ENCODE peak calls at places on chromosomes 5 and 9, in nine cellular contexts. C, F, V, K, P, R, O, L and Q are unnamed samples.

GRCh38 chr9:28014212-28014611 is 440.9 kb upstream of the C9orf72 start:
- DNase-seq in L (no peak), P (no peak), V (no peak), K (no peak), O (no peak), F (no peak), R (no peak), C (no peak), Q (no peak)

GRCh38 chr9:124749811-124750210 is 21.3 kb downstream of the NR6A1 start:
- DNase-seq in K (no peak), V (no peak), C (no peak), O (no peak), F (peak; percentile 19), L (no peak), R (no peak), P (no peak), Q (no peak)

GRCh38 chr5:151156732-151157402 is 712 bp downstream of the ANXA6 start:
- DNase-seq in L (peak; percentile 82), P (peak; percentile 39), R (no peak), O (peak; percentile 30), F (no peak), C (no peak), K (no peak), V (no peak), Q (peak; percentile 74)

GRCh38 chr5:135079760-135080159 is 45.7 kb upstream of the PITX1 start:
- DNase-seq in O (no peak), R (no peak), K (no peak), L (peak; percentile 41), V (no peak), C (no peak), F (no peak), P (no peak), Q (no peak)

GRCh38 chr9:99722852-99723251 is 98.8 kb upstream of the NR4A3 start:
- DNase-seq in R (no peak), P (no peak), C (no peak), V (no peak), F (no peak), L (no peak), O (no peak), K (no peak), Q (peak; percentile 26)

GRCh38 chr9:14391620-14392019 is 77.7 kb upstream of the NFIB start:
- DNase-seq in O (no peak), P (no peak), R (no peak), K (no peak), F (no peak), V (no peak), C (no peak), L (no peak), Q (no peak)

GRCh38 chr9:106862115-106862945 is 636 bp upstream of the ZNF462 start:
- DNase-seq in O (peak; percentile 60), R (peak; percentile 46), F (peak; percentile 22), C (peak; percentile 68), L (no peak), V (no peak), K (no peak), P (peak; percentile 74), Q (peak; percentile 6)

GRCh38 chr9:90925581-90926257 is 124.1 kb downstream of the SYK start:
- DNase-seq in K (no peak), R (peak; percentile 63), V (no peak), O (no peak), C (peak; percentile 56), L (no peak), P (no peak), F (peak; percentile 89), Q (no peak)

GRCh38 chr5:167565555-167565954 is 725.9 kb upstream of the WWC1 start:
- DNase-seq in V (no peak), R (peak; percentile 3), F (peak; percentile 25), K (no peak), L (no peak), O (no peak), P (no peak), C (peak; percentile 35), Q (no peak)

GRCh38 chr5:167561796-167562195 is 729.6 kb upstream of the WWC1 start:
- DNase-seq in K (no peak), C (no peak), V (no peak), R (no peak), F (no peak), P (peak; percentile 31), L (no peak), O (no peak), Q (no peak)
- TF ChIP-seq CTCF in K (no peak), C (no peak), V (no peak), R (no peak), F (no peak), P (no peak), L (no peak), O (no peak), Q (no peak)

GRCh38 chr9:7848498-7848897 is 48.9 kb upstream of the DMAC1 start:
- DNase-seq in R (no peak), O (no peak), L (no peak), P (no peak), K (no peak), F (no peak), C (no peak), V (no peak), Q (no peak)

GRCh38 chr9:7841831-7842230 is 42.3 kb upstream of the DMAC1 start:
- DNase-seq in O (no peak), F (no peak), L (no peak), C (no peak), R (no peak), V (no peak), K (no peak), P (no peak), Q (no peak)

DNA sequence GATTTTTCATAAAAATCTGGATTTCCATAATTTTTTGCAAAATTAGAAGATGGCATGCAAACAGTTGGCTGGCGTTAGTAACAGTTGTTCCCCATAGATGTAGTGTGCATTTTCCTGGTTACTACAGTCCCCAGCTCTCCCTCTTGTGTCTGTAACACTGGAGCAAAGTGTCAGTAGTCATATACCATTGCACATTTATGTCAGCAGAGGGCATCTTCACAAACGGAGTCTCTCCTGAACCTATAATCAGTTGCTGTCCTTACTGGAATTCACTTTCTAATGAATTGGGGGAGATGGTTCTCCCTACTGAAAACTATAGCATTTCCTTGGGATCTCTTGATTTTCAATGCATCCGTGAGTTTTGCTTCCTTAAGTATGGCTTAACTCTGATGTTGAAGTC is 44.7 kb upstream of the DMAC1 start:
- DNase-seq in F (no peak), O (no peak), R (no peak), C (peak; percentile 41), P (peak; percentile 34), K (no peak), L (no peak), V (no peak), Q (no peak)
- TF ChIP-seq CTCF in F (peak; percentile 34), O (no peak), R (no peak), C (peak; percentile 53), P (peak; percentile 71), K (peak; percentile 14), L (peak; percentile 55), V (no peak), Q (peak; percentile 57)

GRCh38 chr9:4333231-4333740 is 33.4 kb upstream of the GLIS3 start:
- DNase-seq in P (no peak), F (no peak), C (no peak), V (no peak), O (no peak), L (no peak), K (no peak), R (no peak), Q (no peak)

GRCh38 chr9:4324513-4324912 is 24.6 kb upstream of the GLIS3 start:
- DNase-seq in K (no peak), C (no peak), R (peak; percentile 64), O (no peak), P (no peak), L (no peak), F (peak; percentile 42), V (no peak), Q (no peak)

GRCh38 chr9:4325113-4325512 is 25.2 kb upstream of the GLIS3 start:
- DNase-seq in C (no peak), P (no peak), V (no peak), F (no peak), L (no peak), K (no peak), O (no peak), R (no peak), Q (no peak)

GRCh38 chr9:4328723-4329122 is 28.9 kb upstream of the GLIS3 start:
- DNase-seq in P (no peak), F (no peak), R (no peak), K (no peak), C (peak; percentile 53), O (no peak), L (no peak), V (no peak), Q (no peak)

DNA sequence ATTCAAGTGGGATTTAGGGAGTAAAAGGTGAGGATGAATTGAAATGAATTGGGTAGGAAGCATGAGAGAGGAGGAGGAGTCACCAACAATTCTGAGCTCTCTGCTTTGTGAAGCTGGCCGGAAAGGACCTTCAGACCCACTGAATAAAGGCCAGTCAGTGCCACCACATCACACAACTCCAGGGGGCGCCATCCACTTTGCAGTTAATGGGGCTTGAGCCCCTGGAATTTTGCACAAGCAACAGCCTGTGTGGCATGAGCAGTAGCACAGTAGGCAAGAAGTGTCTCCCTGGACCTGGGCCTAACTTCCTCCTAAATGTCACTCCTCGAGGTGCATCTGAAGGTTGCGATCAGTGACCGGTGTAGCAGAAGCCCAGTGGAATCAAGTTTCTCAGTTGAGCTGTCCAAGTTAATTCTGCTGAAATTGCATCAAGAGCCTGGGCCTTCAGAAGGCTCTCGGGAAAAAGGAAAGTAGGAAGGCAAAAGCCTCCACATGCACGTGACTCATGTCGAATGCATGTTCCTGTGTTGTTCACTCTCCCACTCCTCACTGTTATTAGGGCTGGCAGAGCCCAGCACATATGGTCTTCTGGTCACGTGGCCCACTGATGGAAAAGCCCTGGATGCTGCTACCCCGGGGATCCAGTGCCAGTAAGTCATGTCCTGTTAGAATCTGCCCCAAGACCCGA is 27.8 kb upstream of the GLIS3 start:
- DNase-seq in O (no peak), V (no peak), K (no peak), C (peak; percentile 36), P (no peak), L (no peak), F (peak; percentile 18), R (peak; percentile 48), Q (peak; percentile 19)
- TF ChIP-seq CTCF in O (no peak), V (no peak), K (no peak), C (no peak), P (peak; percentile 53), L (no peak), F (peak; percentile 60), R (peak; percentile 10), Q (no peak)

GRCh38 chr9:16033253-16033652 is 480.4 kb downstream of the CCDC171 start:
- DNase-seq in V (no peak), F (no peak), K (no peak), R (no peak), P (no peak), C (no peak), L (no peak), O (no peak), Q (no peak)

GRCh38 chr9:16033921-16034320 is 481.1 kb downstream of the CCDC171 start:
- DNase-seq in C (no peak), V (no peak), O (no peak), L (no peak), K (no peak), F (no peak), R (no peak), P (no peak), Q (no peak)

GRCh38 chr9:16031971-16032370 is 479.1 kb downstream of the CCDC171 start:
- DNase-seq in V (no peak), F (no peak), C (no peak), K (no peak), P (no peak), L (no peak), O (no peak), R (no peak), Q (no peak)

GRCh38 chr9:16031486-16031885 is 478.6 kb downstream of the CCDC171 start:
- DNase-seq in C (no peak), P (no peak), F (no peak), V (no peak), O (no peak), R (no peak), L (no peak), K (no peak), Q (no peak)

DNA sequence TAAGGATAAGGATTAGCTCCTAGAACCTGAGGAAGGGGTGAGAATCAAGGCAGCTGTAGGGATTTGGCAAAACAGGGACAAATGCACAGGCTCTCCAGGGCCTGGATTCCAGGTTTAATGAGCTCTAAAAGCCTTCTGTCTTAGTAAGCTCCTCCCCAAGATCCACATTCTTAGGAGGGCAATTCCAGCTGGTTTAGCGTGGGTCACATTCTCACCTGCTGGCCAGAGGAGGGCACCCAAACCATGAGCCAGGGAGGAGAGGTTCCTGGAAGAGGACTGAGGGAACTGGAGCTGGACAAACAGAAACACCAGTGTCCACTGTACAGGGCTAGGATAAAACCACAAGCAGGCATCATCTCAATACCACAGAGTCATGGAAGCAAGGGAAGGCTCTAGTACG is 480.0 kb downstream of the CCDC171 start:
- DNase-seq in P (peak; percentile 45), R (peak; percentile 37), K (no peak), C (no peak), F (peak; percentile 39), L (no peak), O (no peak), V (no peak), Q (no peak)
- TF ChIP-seq CTCF in P (peak; percentile 47), R (peak; percentile 20), K (no peak), C (no peak), F (peak; percentile 46), L (no peak), O (peak; percentile 8), V (no peak), Q (no peak)